ENCODE peak calls at places on chromosomes 3 and 15, in six cellular contexts. Q is HFF-Myc, H is right atrium auricular region, E is right cardiac atrium, K is GM12865, G is cardiac fibroblast. Y is an unnamed sample.

GRCh38 chr3:170953229-170953628 is 44.8 kb upstream of the EIF5A2 start:
- DNase-seq in H (no peak), Q (no peak), G (no peak), K (no peak), E (peak), Y (no peak)

GRCh38 chr3:127667119-127667681 is 5.6 kb upstream of the ABTB1 start:
- DNase-seq in G (no peak), K (no peak), E (no peak), H (no peak), Q (no peak), Y (no peak)

GRCh38 chr3:65342084-65342683 is 654.4 kb upstream of the ADAMTS9 start:
- DNase-seq in Q (no peak), K (peak), E (peak), H (no peak), G (peak), Y (no peak)

GRCh38 chr3:61564405-61565059 is 3.2 kb downstream of the PTPRG start:
- DNase-seq in Q (peak), E (peak), K (peak), H (peak), G (peak), Y (no peak)

GRCh38 chr3:133377396-133377795 is 22.5 kb upstream of the BFSP2 start:
- DNase-seq in E (no peak), H (no peak), G (peak), Q (peak), K (peak), Y (no peak)

GRCh38 chr3:67947808-67948508 is 293.5 kb upstream of the SUCLG2 start:
- DNase-seq in K (peak), G (no peak), Q (no peak), E (no peak), H (no peak), Y (peak)

GRCh38 chr15:52466134-52466701 is 62.5 kb downstream of the MYO5A start:
- DNase-seq in K (peak), Q (no peak), E (peak), H (no peak), G (no peak), Y (no peak)

GRCh38 chr3:134377896-134378295 is 3.6 kb upstream of the AMOTL2 start:
- DNase-seq in H (no peak), E (no peak), Q (no peak), K (no peak), G (no peak), Y (no peak)

GRCh38 chr3:195245531-195245951 is 25.4 kb downstream of the XXYLT1 start:
- DNase-seq in E (peak), H (no peak), Q (no peak), G (no peak), K (no peak), Y (no peak)

GRCh38 chr3:189270248-189270832 is 98.6 kb downstream of the TPRG1 start:
- DNase-seq in H (no peak), G (peak), K (peak), Q (peak), E (peak), Y (no peak)

GRCh38 chr3:128468285-128468790 is 1.6 kb upstream of the DNAJB8 start:
- DNase-seq in K (no peak), Q (no peak), E (no peak), H (no peak), G (no peak), Y (no peak)

GRCh38 chr15:31606261-31606669 is 279.6 kb downstream of the KLF13 start:
- DNase-seq in E (no peak), H (no peak), G (no peak), K (no peak), Q (no peak), Y (no peak)